ENCODE peak calls at places on chromosomes 16 and 17, in eight cellular contexts. One of them, this sample, is unnamed.

GRCh38 chr17:37518816-37519215 is 29.1 kb downstream of the DUSP14 start:
- DNase-seq in ascending aorta: no peak
- DNase-seq in skeletal muscle cell: no peak
- DNase-seq in GM12892: no peak
- DNase-seq in naive B cell: no peak
- DNase-seq in GM04504: no peak
- DNase-seq in DMS153: no peak
- DNase-seq in cardiac fibroblast: peak
- DNase-seq in this sample: peak

GRCh38 chr16:57299009-57299718 is 14.7 kb upstream of the PLLP start:
- DNase-seq in ascending aorta: no peak
- DNase-seq in skeletal muscle cell: no peak
- DNase-seq in GM12892: no peak
- DNase-seq in naive B cell: no peak
- DNase-seq in GM04504: no peak
- DNase-seq in DMS153: no peak
- DNase-seq in cardiac fibroblast: no peak
- DNase-seq in this sample: no peak

GRCh38 chr16:4713663-4714501 is 20.2 kb downstream of the ANKS3 start:
- DNase-seq in ascending aorta: no peak
- DNase-seq in skeletal muscle cell: no peak
- DNase-seq in GM12892: no peak
- DNase-seq in naive B cell: no peak
- DNase-seq in GM04504: no peak
- DNase-seq in DMS153: no peak
- DNase-seq in cardiac fibroblast: no peak
- DNase-seq in this sample: no peak

GRCh38 chr16:47461598-47462266 is 601 bp downstream of the PHKB start:
- DNase-seq in ascending aorta: no peak
- DNase-seq in skeletal muscle cell: peak
- DNase-seq in GM12892: no peak
- DNase-seq in naive B cell: peak
- DNase-seq in GM04504: peak
- DNase-seq in DMS153: no peak
- DNase-seq in cardiac fibroblast: peak
- DNase-seq in this sample: peak

GRCh38 chr16:25633549-25633948 is 58.2 kb upstream of the HS3ST4 start:
- DNase-seq in ascending aorta: no peak
- DNase-seq in skeletal muscle cell: no peak
- DNase-seq in GM12892: no peak
- DNase-seq in naive B cell: no peak
- DNase-seq in GM04504: no peak
- DNase-seq in DMS153: no peak
- DNase-seq in cardiac fibroblast: no peak
- DNase-seq in this sample: no peak

GRCh38 chr17:50884354-50885311 is 18.5 kb upstream of the TOB1 start:
- DNase-seq in ascending aorta: no peak
- DNase-seq in skeletal muscle cell: no peak
- DNase-seq in GM12892: no peak
- DNase-seq in naive B cell: no peak
- DNase-seq in GM04504: no peak
- DNase-seq in DMS153: no peak
- DNase-seq in cardiac fibroblast: peak
- DNase-seq in this sample: no peak

GRCh38 chr16:47995354-47995753 is 160.4 kb downstream of the ABCC12 start:
- DNase-seq in ascending aorta: no peak
- DNase-seq in skeletal muscle cell: no peak
- DNase-seq in GM12892: no peak
- DNase-seq in naive B cell: no peak
- DNase-seq in GM04504: no peak
- DNase-seq in DMS153: no peak
- DNase-seq in cardiac fibroblast: no peak
- DNase-seq in this sample: no peak

GRCh38 chr17:30323262-30323894 is 10.5 kb downstream of the TMIGD1 start:
- DNase-seq in ascending aorta: no peak
- DNase-seq in skeletal muscle cell: no peak
- DNase-seq in GM12892: no peak
- DNase-seq in naive B cell: no peak
- DNase-seq in GM04504: no peak
- DNase-seq in DMS153: peak
- DNase-seq in cardiac fibroblast: no peak
- DNase-seq in this sample: no peak

GRCh38 chr16:87950765-87951549 is at the start of gene BANP:
- DNase-seq in ascending aorta: peak
- DNase-seq in skeletal muscle cell: peak
- DNase-seq in GM12892: peak
- DNase-seq in naive B cell: peak
- DNase-seq in GM04504: peak
- DNase-seq in DMS153: peak
- DNase-seq in cardiac fibroblast: peak
- DNase-seq in this sample: peak

GRCh38 chr16:23508589-23509440 is 1.5 kb downstream of the GGA2 start:
- DNase-seq in ascending aorta: no peak
- DNase-seq in skeletal muscle cell: no peak
- DNase-seq in GM12892: no peak
- DNase-seq in naive B cell: no peak
- DNase-seq in GM04504: no peak
- DNase-seq in DMS153: no peak
- DNase-seq in cardiac fibroblast: peak
- DNase-seq in this sample: no peak

GRCh38 chr16:84500531-84500930 is 3.9 kb downstream of the MEAK7 start:
- DNase-seq in ascending aorta: no peak
- DNase-seq in skeletal muscle cell: no peak
- DNase-seq in GM12892: no peak
- DNase-seq in naive B cell: no peak
- DNase-seq in GM04504: no peak
- DNase-seq in DMS153: no peak
- DNase-seq in cardiac fibroblast: no peak
- DNase-seq in this sample: no peak

GRCh38 chr16:11530171-11530940 is 56.4 kb downstream of the LITAF start:
- DNase-seq in ascending aorta: no peak
- DNase-seq in skeletal muscle cell: no peak
- DNase-seq in GM12892: no peak
- DNase-seq in naive B cell: no peak
- DNase-seq in GM04504: no peak
- DNase-seq in DMS153: no peak
- DNase-seq in cardiac fibroblast: no peak
- DNase-seq in this sample: no peak

GRCh38 chr16:14545346-14545884 is 84.6 kb downstream of the PARN start:
- DNase-seq in ascending aorta: no peak
- DNase-seq in skeletal muscle cell: no peak
- DNase-seq in GM12892: no peak
- DNase-seq in naive B cell: no peak
- DNase-seq in GM04504: no peak
- DNase-seq in DMS153: no peak
- DNase-seq in cardiac fibroblast: no peak
- DNase-seq in this sample: no peak

GRCh38 chr17:43467981-43468541 is 15.7 kb upstream of the DHX8 start:
- DNase-seq in ascending aorta: no peak
- DNase-seq in skeletal muscle cell: peak
- DNase-seq in GM12892: no peak
- DNase-seq in naive B cell: no peak
- DNase-seq in GM04504: peak
- DNase-seq in DMS153: no peak
- DNase-seq in cardiac fibroblast: peak
- DNase-seq in this sample: peak

GRCh38 chr16:16042076-16042475 is 92.7 kb downstream of the ABCC1 start:
- DNase-seq in ascending aorta: no peak
- DNase-seq in skeletal muscle cell: peak
- DNase-seq in GM12892: no peak
- DNase-seq in naive B cell: no peak
- DNase-seq in GM04504: peak
- DNase-seq in DMS153: no peak
- DNase-seq in cardiac fibroblast: peak
- DNase-seq in this sample: peak